ENCODE peak calls at places on chromosomes 3 and 15, in seven cellular contexts. B is stimulated activated naive CD4-positive, alpha-beta T cell; O is A549; P is naive thymus-derived CD8-positive, alpha-beta T cell; E is GM12865; Y is tibial artery; C is fibroblast of lung. I is an unnamed sample.

GRCh38 chr15:79172032-79172481 is 81.5 kb upstream of the RASGRF1 start:
- DNase-seq in P (no peak), Y (no peak), B (no peak), C (no peak), E (no peak), O (no peak), I (no peak)

GRCh38 chr15:61820212-61820611 is 240.0 kb downstream of the VPS13C start:
- DNase-seq in B (no peak), C (no peak), P (no peak), Y (no peak), O (no peak), E (no peak), I (no peak)

GRCh38 chr3:34183581-34184313 is 385.3 kb downstream of the PDCD6IP start:
- DNase-seq in E (no peak), Y (no peak), C (no peak), B (no peak), P (no peak), O (no peak), I (no peak)

GRCh38 chr15:85749261-85750151 is 45.2 kb downstream of the KLHL25 start:
- DNase-seq in P (no peak), O (no peak), B (no peak), C (peak), Y (peak), E (no peak), I (no peak)

GRCh38 chr3:11373645-11374044 is 101.4 kb downstream of the ATG7 start:
- DNase-seq in C (no peak), P (no peak), O (no peak), E (no peak), Y (no peak), B (no peak), I (no peak)

GRCh38 chr3:107753494-107753893 is 230.7 kb downstream of the BBX start:
- DNase-seq in E (peak), Y (no peak), P (peak), O (peak), C (peak), B (no peak), I (no peak)

GRCh38 chr15:40367673-40368611 is 9.9 kb downstream of the DISP2 start:
- DNase-seq in C (peak), B (peak), O (peak), P (peak), E (peak), Y (peak), I (peak)

GRCh38 chr3:194971009-194971408 is 285.3 kb downstream of the FAM43A start:
- DNase-seq in C (no peak), P (no peak), O (no peak), B (no peak), Y (no peak), E (no peak), I (no peak)

GRCh38 chr3:30289324-30289723 is 317.1 kb upstream of the TGFBR2 start:
- DNase-seq in B (no peak), O (no peak), C (peak), P (no peak), E (no peak), Y (no peak), I (no peak)

I was measured in naive thymus-derived CD4-positive, alpha-beta T cell.